ENCODE peak calls at places on chromosomes 12 and 14, in seven cellular contexts. One of them, this sample, is unnamed.

GRCh38 chr12:113497709-113498108 is 26.0 kb upstream of the LHX5 start:
- DNase-seq in CD4-positive, alpha-beta T cell: no peak
- DNase-seq in K562: no peak
- DNase-seq in cardiac fibroblast: no peak
- DNase-seq in D721Med: no peak
- DNase-seq in mammary epithelial cell: no peak
- DNase-seq in cardiac muscle cell: no peak
- DNase-seq in this sample: no peak

GRCh38 chr14:102545461-102546265 is 36.1 kb upstream of the ANKRD9 start:
- DNase-seq in CD4-positive, alpha-beta T cell: no peak
- DNase-seq in K562: no peak
- DNase-seq in cardiac fibroblast: peak
- DNase-seq in D721Med: no peak
- DNase-seq in mammary epithelial cell: no peak
- DNase-seq in cardiac muscle cell: no peak
- DNase-seq in this sample: peak

GRCh38 chr12:120592121-120593049 is 11.2 kb upstream of the POP5 start:
- DNase-seq in CD4-positive, alpha-beta T cell: no peak
- DNase-seq in K562: no peak
- DNase-seq in cardiac fibroblast: no peak
- DNase-seq in D721Med: no peak
- DNase-seq in mammary epithelial cell: no peak
- DNase-seq in cardiac muscle cell: no peak
- DNase-seq in this sample: no peak

GRCh38 chr14:85308531-85309300 is 221.2 kb upstream of the FLRT2 start:
- DNase-seq in CD4-positive, alpha-beta T cell: no peak
- DNase-seq in K562: no peak
- DNase-seq in cardiac fibroblast: peak
- DNase-seq in D721Med: no peak
- DNase-seq in mammary epithelial cell: no peak
- DNase-seq in cardiac muscle cell: peak
- DNase-seq in this sample: no peak

GRCh38 chr12:88111074-88111652 is 30.7 kb downstream of the CEP290 start:
- DNase-seq in CD4-positive, alpha-beta T cell: no peak
- DNase-seq in K562: no peak
- DNase-seq in cardiac fibroblast: peak
- DNase-seq in D721Med: no peak
- DNase-seq in mammary epithelial cell: peak
- DNase-seq in cardiac muscle cell: peak
- DNase-seq in this sample: no peak

GRCh38 chr14:75634848-75635247 is 25.8 kb downstream of the ERG28 start:
- DNase-seq in CD4-positive, alpha-beta T cell: no peak
- DNase-seq in K562: no peak
- DNase-seq in cardiac fibroblast: no peak
- DNase-seq in D721Med: no peak
- DNase-seq in mammary epithelial cell: peak
- DNase-seq in cardiac muscle cell: no peak
- DNase-seq in this sample: no peak

GRCh38 chr14:23727566-23728335 is 91.6 kb downstream of the DHRS2 start:
- DNase-seq in CD4-positive, alpha-beta T cell: no peak
- DNase-seq in K562: peak
- DNase-seq in cardiac fibroblast: peak
- DNase-seq in D721Med: peak
- DNase-seq in mammary epithelial cell: peak
- DNase-seq in cardiac muscle cell: peak
- DNase-seq in this sample: no peak

GRCh38 chr12:57104292-57104910 is 6.8 kb downstream of the STAT6 start:
- DNase-seq in CD4-positive, alpha-beta T cell: no peak
- DNase-seq in K562: peak
- DNase-seq in cardiac fibroblast: no peak
- DNase-seq in D721Med: no peak
- DNase-seq in mammary epithelial cell: no peak
- DNase-seq in cardiac muscle cell: no peak
- DNase-seq in this sample: no peak

GRCh38 chr14:72332054-72332453 is 399.8 kb downstream of the RGS6 start:
- DNase-seq in CD4-positive, alpha-beta T cell: no peak
- DNase-seq in K562: no peak
- DNase-seq in cardiac fibroblast: no peak
- DNase-seq in D721Med: no peak
- DNase-seq in mammary epithelial cell: no peak
- DNase-seq in cardiac muscle cell: no peak
- DNase-seq in this sample: no peak

GRCh38 chr12:99907210-99907609 is 77.5 kb downstream of the ANKS1B start:
- DNase-seq in CD4-positive, alpha-beta T cell: no peak
- DNase-seq in K562: no peak
- DNase-seq in cardiac fibroblast: no peak
- DNase-seq in D721Med: no peak
- DNase-seq in mammary epithelial cell: no peak
- DNase-seq in cardiac muscle cell: no peak
- DNase-seq in this sample: no peak

GRCh38 chr12:127731657-127732056 is 535.3 kb upstream of the TMEM132C start:
- DNase-seq in CD4-positive, alpha-beta T cell: no peak
- DNase-seq in K562: no peak
- DNase-seq in cardiac fibroblast: no peak
- DNase-seq in D721Med: no peak
- DNase-seq in mammary epithelial cell: no peak
- DNase-seq in cardiac muscle cell: no peak
- DNase-seq in this sample: no peak

GRCh38 chr12:54374555-54375257 is 9.8 kb downstream of the ZNF385A start:
- DNase-seq in CD4-positive, alpha-beta T cell: no peak
- DNase-seq in K562: no peak
- DNase-seq in cardiac fibroblast: no peak
- DNase-seq in D721Med: no peak
- DNase-seq in mammary epithelial cell: no peak
- DNase-seq in cardiac muscle cell: no peak
- DNase-seq in this sample: no peak

GRCh38 chr12:104573-105081 is 38.1 kb downstream of the IQSEC3 start:
- DNase-seq in CD4-positive, alpha-beta T cell: no peak
- DNase-seq in K562: no peak
- DNase-seq in cardiac fibroblast: no peak
- DNase-seq in D721Med: no peak
- DNase-seq in mammary epithelial cell: no peak
- DNase-seq in cardiac muscle cell: no peak
- DNase-seq in this sample: no peak

GRCh38 chr14:100526057-100526456 is 61.2 kb downstream of the BEGAIN start:
- DNase-seq in CD4-positive, alpha-beta T cell: no peak
- DNase-seq in K562: no peak
- DNase-seq in cardiac fibroblast: no peak
- DNase-seq in D721Med: no peak
- DNase-seq in mammary epithelial cell: no peak
- DNase-seq in cardiac muscle cell: no peak
- DNase-seq in this sample: no peak

GRCh38 chr14:100065161-100065871 is at the start of gene EVL:
- DNase-seq in CD4-positive, alpha-beta T cell: peak
- DNase-seq in K562: no peak
- DNase-seq in cardiac fibroblast: no peak
- DNase-seq in D721Med: no peak
- DNase-seq in mammary epithelial cell: no peak
- DNase-seq in cardiac muscle cell: peak
- DNase-seq in this sample: no peak

GRCh38 chr14:31441273-31442110 is 15.8 kb downstream of the DTD2 start:
- DNase-seq in CD4-positive, alpha-beta T cell: no peak
- DNase-seq in K562: no peak
- DNase-seq in cardiac fibroblast: peak
- DNase-seq in D721Med: no peak
- DNase-seq in mammary epithelial cell: no peak
- DNase-seq in cardiac muscle cell: no peak
- DNase-seq in this sample: no peak

GRCh38 chr14:104873380-104874055 is 8.4 kb downstream of the CEP170B start:
- DNase-seq in CD4-positive, alpha-beta T cell: no peak
- DNase-seq in K562: no peak
- DNase-seq in cardiac fibroblast: no peak
- DNase-seq in D721Med: no peak
- DNase-seq in mammary epithelial cell: no peak
- DNase-seq in cardiac muscle cell: no peak
- DNase-seq in this sample: no peak

GRCh38 chr14:70971588-70971987 is 64.3 kb downstream of the PCNX1 start:
- DNase-seq in CD4-positive, alpha-beta T cell: no peak
- DNase-seq in K562: no peak
- DNase-seq in cardiac fibroblast: no peak
- DNase-seq in D721Med: no peak
- DNase-seq in mammary epithelial cell: no peak
- DNase-seq in cardiac muscle cell: peak
- DNase-seq in this sample: no peak

GRCh38 chr14:90406384-90406798 is 9.6 kb downstream of the CALM1 start:
- DNase-seq in CD4-positive, alpha-beta T cell: no peak
- DNase-seq in K562: no peak
- DNase-seq in cardiac fibroblast: no peak
- DNase-seq in D721Med: no peak
- DNase-seq in mammary epithelial cell: no peak
- DNase-seq in cardiac muscle cell: no peak
- DNase-seq in this sample: no peak

GRCh38 chr12:53066594-53066978 is 12.6 kb downstream of the SPRYD3 start:
- DNase-seq in CD4-positive, alpha-beta T cell: no peak
- DNase-seq in K562: no peak
- DNase-seq in cardiac fibroblast: no peak
- DNase-seq in D721Med: no peak
- DNase-seq in mammary epithelial cell: no peak
- DNase-seq in cardiac muscle cell: no peak
- DNase-seq in this sample: no peak
- TF ChIP-seq CTCF in CD4-positive, alpha-beta T cell: no peak
- TF ChIP-seq CTCF in K562: no peak
- TF ChIP-seq CTCF in cardiac fibroblast: no peak
- TF ChIP-seq CTCF in D721Med: no peak
- TF ChIP-seq CTCF in mammary epithelial cell: no peak
- TF ChIP-seq CTCF in cardiac muscle cell: no peak
- TF ChIP-seq CTCF in this sample: no peak

GRCh38 chr14:50598765-50599164 is 38.8 kb downstream of the ATL1 start:
- DNase-seq in CD4-positive, alpha-beta T cell: no peak
- DNase-seq in K562: no peak
- DNase-seq in cardiac fibroblast: no peak
- DNase-seq in D721Med: no peak
- DNase-seq in mammary epithelial cell: no peak
- DNase-seq in cardiac muscle cell: no peak
- DNase-seq in this sample: no peak

GRCh38 chr14:50600849-50601248 is 40.9 kb downstream of the ATL1 start:
- DNase-seq in CD4-positive, alpha-beta T cell: no peak
- DNase-seq in K562: no peak
- DNase-seq in cardiac fibroblast: peak
- DNase-seq in D721Med: no peak
- DNase-seq in mammary epithelial cell: no peak
- DNase-seq in cardiac muscle cell: peak
- DNase-seq in this sample: no peak

GRCh38 chr14:50602035-50602434 is 42.1 kb downstream of the ATL1 start:
- DNase-seq in CD4-positive, alpha-beta T cell: no peak
- DNase-seq in K562: no peak
- DNase-seq in cardiac fibroblast: no peak
- DNase-seq in D721Med: no peak
- DNase-seq in mammary epithelial cell: no peak
- DNase-seq in cardiac muscle cell: peak
- DNase-seq in this sample: no peak

GRCh38 chr14:50601405-50601804 is 41.5 kb downstream of the ATL1 start:
- DNase-seq in CD4-positive, alpha-beta T cell: no peak
- DNase-seq in K562: no peak
- DNase-seq in cardiac fibroblast: peak
- DNase-seq in D721Med: no peak
- DNase-seq in mammary epithelial cell: peak
- DNase-seq in cardiac muscle cell: no peak
- DNase-seq in this sample: no peak

DNA sequence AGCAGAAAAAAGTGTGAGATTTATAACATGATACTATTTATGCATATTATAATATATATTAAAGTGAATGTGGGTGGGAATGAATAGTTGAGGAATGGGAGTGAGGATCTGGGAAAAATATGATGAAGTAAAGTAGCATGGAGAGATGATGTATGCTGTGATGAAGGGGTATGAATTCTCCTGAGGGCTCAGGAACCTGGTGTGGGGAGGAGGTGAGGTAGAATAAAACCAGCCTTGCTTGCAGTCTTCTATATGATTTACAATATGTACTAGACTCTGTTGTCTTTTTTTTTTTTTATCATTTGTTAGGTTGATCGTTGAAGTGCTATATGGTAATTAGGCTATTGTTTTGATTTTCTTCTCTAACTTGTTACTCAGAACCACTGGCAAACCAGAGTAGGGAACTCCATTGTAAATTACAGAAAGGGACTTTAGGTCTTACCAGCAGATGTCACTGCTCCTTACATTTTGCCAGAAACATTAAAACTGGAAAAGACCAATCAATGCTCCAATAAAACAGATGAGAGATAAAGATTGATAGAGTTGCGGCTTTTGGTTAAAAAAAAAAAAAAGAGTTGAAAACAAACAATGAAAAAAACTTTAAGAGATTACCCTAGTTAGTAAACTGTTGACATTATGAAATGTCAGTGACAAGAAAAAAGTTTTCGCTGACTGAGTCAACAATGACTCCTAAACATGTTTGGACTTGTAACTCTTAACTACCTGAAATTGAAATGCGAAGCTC is 39.9 kb downstream of the ATL1 start:
- DNase-seq in CD4-positive, alpha-beta T cell: no peak
- DNase-seq in K562: no peak
- DNase-seq in cardiac fibroblast: peak
- DNase-seq in D721Med: no peak
- DNase-seq in mammary epithelial cell: peak
- DNase-seq in cardiac muscle cell: peak
- DNase-seq in this sample: no peak
- TF ChIP-seq CTCF in CD4-positive, alpha-beta T cell: peak
- TF ChIP-seq CTCF in K562: peak
- TF ChIP-seq CTCF in cardiac fibroblast: peak
- TF ChIP-seq CTCF in D721Med: peak
- TF ChIP-seq CTCF in mammary epithelial cell: peak
- TF ChIP-seq CTCF in cardiac muscle cell: peak
- TF ChIP-seq CTCF in this sample: no peak

GRCh38 chr12:119088917-119089667 is 89.6 kb upstream of the HSPB8 start:
- DNase-seq in CD4-positive, alpha-beta T cell: no peak
- DNase-seq in K562: no peak
- DNase-seq in cardiac fibroblast: no peak
- DNase-seq in D721Med: no peak
- DNase-seq in mammary epithelial cell: no peak
- DNase-seq in cardiac muscle cell: no peak
- DNase-seq in this sample: no peak
- TF ChIP-seq CTCF in CD4-positive, alpha-beta T cell: no peak
- TF ChIP-seq CTCF in K562: no peak
- TF ChIP-seq CTCF in cardiac fibroblast: no peak
- TF ChIP-seq CTCF in D721Med: no peak
- TF ChIP-seq CTCF in mammary epithelial cell: no peak
- TF ChIP-seq CTCF in cardiac muscle cell: no peak
- TF ChIP-seq CTCF in this sample: no peak

DNA sequence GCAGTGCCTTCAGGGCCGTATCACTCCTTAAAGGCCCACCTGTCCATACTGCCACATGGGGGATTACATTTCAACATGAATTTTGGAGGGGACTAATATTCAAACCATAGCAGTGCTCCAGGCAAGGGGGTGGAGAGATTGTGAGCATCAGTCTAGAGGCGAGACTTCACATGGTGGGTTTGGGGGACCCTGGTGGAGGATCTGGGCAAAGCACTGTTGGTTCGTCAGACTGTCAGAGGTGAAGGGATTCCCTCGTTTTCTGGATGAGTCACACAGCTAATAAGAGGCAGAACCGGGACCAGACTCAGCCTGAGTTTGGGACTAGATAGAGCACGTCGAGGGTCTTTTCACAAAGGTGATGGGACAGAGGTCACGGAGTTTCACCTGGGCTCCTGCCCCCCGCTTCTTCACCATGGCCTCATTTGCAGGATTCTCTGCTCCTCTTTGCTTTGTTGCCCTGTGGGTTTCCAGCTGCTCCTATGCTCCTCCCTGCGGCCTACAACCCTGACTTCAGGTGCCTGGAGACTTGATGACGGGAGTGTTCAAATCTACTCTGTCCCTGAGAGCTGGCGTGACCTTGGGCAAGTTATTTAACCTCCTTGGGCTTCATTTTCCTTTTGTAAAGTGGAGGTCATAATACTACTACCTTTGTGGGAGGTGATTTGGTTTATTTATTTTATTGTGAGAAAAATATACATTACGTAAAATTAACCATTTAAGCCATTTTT is 41.5 kb downstream of the TEAD4 start:
- DNase-seq in CD4-positive, alpha-beta T cell: no peak
- DNase-seq in K562: peak
- DNase-seq in cardiac fibroblast: no peak
- DNase-seq in D721Med: no peak
- DNase-seq in mammary epithelial cell: no peak
- DNase-seq in cardiac muscle cell: no peak
- DNase-seq in this sample: no peak
- TF ChIP-seq CTCF in CD4-positive, alpha-beta T cell: no peak
- TF ChIP-seq CTCF in K562: peak
- TF ChIP-seq CTCF in cardiac fibroblast: no peak
- TF ChIP-seq CTCF in D721Med: no peak
- TF ChIP-seq CTCF in mammary epithelial cell: no peak
- TF ChIP-seq CTCF in cardiac muscle cell: no peak
- TF ChIP-seq CTCF in this sample: no peak

This sample was measured in endothelial cell.